ENCODE peak calls at places on chromosomes 7 and 10, in seven cellular contexts. D, U, M, N, P, L and T are unnamed samples.

GRCh38 chr10:23338155-23338828 is 6.3 kb downstream of the C10orf67 start:
- ATAC-seq in D (no peak), N (no peak), L (no peak), U (no peak), M (no peak), P (no peak), T (no peak)

GRCh38 chr10:130771491-130771890 is 540.0 kb downstream of the TCERG1L start:
- ATAC-seq in M (no peak), P (no peak), L (no peak), U (no peak), D (no peak), N (no peak), T (no peak)

GRCh38 chr10:30985552-30985951 is 46.1 kb downstream of the ZNF438 start:
- ATAC-seq in P (no peak), M (peak), L (peak), U (no peak), N (no peak), D (no peak), T (peak)

GRCh38 chr7:48708635-48709034 is 215.7 kb upstream of the CDC14C start:
- ATAC-seq in D (no peak), U (no peak), N (no peak), L (no peak), P (no peak), M (no peak), T (no peak)

GRCh38 chr10:72009430-72010081 is 45.4 kb downstream of the CHST3 start:
- ATAC-seq in U (no peak), P (peak), D (no peak), M (no peak), N (peak), L (peak), T (no peak)

GRCh38 chr7:100166317-100166940 is 2.0 kb downstream of the GAL3ST4 start:
- ATAC-seq in N (no peak), D (peak), M (peak), P (no peak), L (no peak), U (peak), T (peak)

GRCh38 chr7:7569113-7569527 is 2.4 kb downstream of the MIOS start:
- ATAC-seq in L (no peak), P (no peak), N (no peak), U (peak), D (peak), M (no peak), T (no peak)

GRCh38 chr7:155860840-155861479 is 48.7 kb upstream of the SHH start:
- ATAC-seq in P (peak), L (peak), U (no peak), N (no peak), M (no peak), D (no peak), T (no peak)

GRCh38 chr7:34337163-34337562 is 320.9 kb upstream of the NPSR1 start:
- ATAC-seq in D (no peak), M (no peak), U (no peak), L (no peak), N (no peak), P (no peak), T (no peak)

GRCh38 chr7:127782075-127782474 is 130.1 kb downstream of the SND1 start:
- ATAC-seq in M (no peak), U (no peak), N (no peak), P (no peak), L (no peak), D (no peak), T (no peak)